ENCODE peak calls at places on chromosomes 7 and 10, in six cellular contexts. V, D, T, L, C and E are unnamed samples.

GRCh38 chr10:70135684-70136083 is 3.1 kb upstream of the AIFM2 start:
- DNase-seq in C (no peak), V (no peak), T (no peak), L (no peak), D (no peak), E (no peak)

GRCh38 chr7:105887569-105888199 is 11.3 kb upstream of the ATXN7L1 start:
- DNase-seq in C (no peak), L (no peak), D (peak; percentile 16), T (no peak), V (no peak), E (no peak)

GRCh38 chr10:132374612-132375011 is 22.4 kb upstream of the PWWP2B start:
- DNase-seq in V (no peak), T (no peak), C (no peak), D (no peak), L (no peak), E (no peak)

GRCh38 chr7:100894860-100895700 is 608 bp downstream of the ACHE start:
- DNase-seq in C (peak; percentile 58), T (no peak), L (peak; percentile 68), D (peak; percentile 92), V (peak; percentile 90), E (peak; percentile 80)

GRCh38 chr7:68414631-68415425 is 1183.4 kb upstream of the AUTS2 start:
- DNase-seq in T (no peak), C (no peak), D (no peak), V (peak; percentile 2), L (no peak), E (no peak)

GRCh38 chr7:81676813-81677212 is 93.0 kb downstream of the HGF start:
- DNase-seq in T (peak; percentile 39), V (no peak), L (no peak), D (no peak), C (no peak), E (no peak)

GRCh38 chr7:1853619-1854520 is 183.8 kb downstream of the ELFN1 start:
- DNase-seq in V (no peak), L (peak; percentile 18), T (no peak), C (no peak), D (peak; percentile 29), E (peak; percentile 28)

GRCh38 chr10:122474145-122474739 is 12.9 kb downstream of the HTRA1 start:
- DNase-seq in T (no peak), D (no peak), C (no peak), V (no peak), L (peak; percentile 64), E (no peak)

GRCh38 chr7:65907501-65908198 is 34.8 kb downstream of the VKORC1L1 start:
- DNase-seq in V (no peak), D (no peak), L (no peak), C (no peak), T (no peak), E (no peak)

GRCh38 chr10:73954737-73955136 is 43.2 kb upstream of the VCL start:
- DNase-seq in L (no peak), C (no peak), D (no peak), V (no peak), T (no peak), E (no peak)

GRCh38 chr10:86757110-86757790 is 831 bp downstream of the BMPR1A start:
- DNase-seq in T (peak; percentile 75), D (peak; percentile 45), L (peak; percentile 51), C (peak; percentile 21), V (peak; percentile 85), E (no peak)

GRCh38 chr7:97004931-97005763 is at the start of gene DLX6:
- DNase-seq in V (no peak), T (peak; percentile 26), D (peak; percentile 80), L (peak; percentile 56), C (peak; percentile 36), E (peak; percentile 95)

GRCh38 chr10:71638577-71639411 is 80.8 kb downstream of the C10orf105 start:
- DNase-seq in L (no peak), V (no peak), C (no peak), D (peak; percentile 64), T (no peak), E (no peak)

GRCh38 chr10:47076949-47077348 is 165.7 kb downstream of the PTPN20 start:
- DNase-seq in T (peak; percentile 9), C (no peak), L (no peak), D (no peak), V (no peak), E (no peak)